ENCODE peak calls at places on chromosomes 3 and 15, in ten cellular contexts. X is HL-60, G is A549, W is GM13977, M is upper lobe of left lung, A is heart left ventricle, I is Peyer's patch, K is sigmoid colon, L is psoas muscle, E is GM10248. F is an unnamed sample.

GRCh38 chr15:55267401-55268053 is 22.1 kb downstream of the RAB27A start:
- DNase-seq in W (no peak), L (peak), E (peak), I (peak), X (no peak), K (no peak), M (peak), A (peak), G (no peak), F (no peak)

GRCh38 chr3:39143051-39143885 is 10.1 kb downstream of the CSRNP1 start:
- DNase-seq in G (no peak), I (no peak), X (no peak), E (no peak), M (peak), L (peak), K (peak), A (no peak), W (no peak), F (no peak)

GRCh38 chr3:194772241-194773000 is 86.7 kb downstream of the FAM43A start:
- DNase-seq in I (no peak), L (no peak), M (no peak), K (no peak), W (no peak), E (no peak), A (no peak), X (no peak), G (no peak), F (no peak)

GRCh38 chr3:62659660-62660059 is 215.6 kb downstream of the CADPS start:
- DNase-seq in A (no peak), M (no peak), E (no peak), K (no peak), L (no peak), X (no peak), W (no peak), G (no peak), I (no peak), F (no peak)

GRCh38 chr3:24494616-24495333 is at the start of gene THRB:
- DNase-seq in K (peak), W (peak), A (peak), X (no peak), I (peak), L (peak), G (peak), E (peak), M (peak), F (peak)

GRCh38 chr3:22361465-22361864 is 610.5 kb upstream of the ZNF385D start:
- DNase-seq in G (no peak), W (no peak), K (no peak), A (no peak), X (no peak), I (no peak), E (no peak), L (no peak), M (no peak), F (no peak)

GRCh38 chr3:85801955-85802354 is 843.2 kb downstream of the CADM2 start:
- DNase-seq in G (peak), K (no peak), M (no peak), L (no peak), W (no peak), E (no peak), I (no peak), A (no peak), X (no peak), F (no peak)

GRCh38 chr15:96270581-96271172 is 59.8 kb upstream of the NR2F2 start:
- DNase-seq in G (peak), L (no peak), E (no peak), K (no peak), X (no peak), I (no peak), M (no peak), A (no peak), W (no peak), F (no peak)

GRCh38 chr3:172530566-172530965 is 7.3 kb upstream of the TNFSF10 start:
- DNase-seq in A (no peak), L (no peak), G (no peak), M (no peak), E (no peak), W (no peak), K (no peak), X (no peak), I (no peak), F (no peak)

GRCh38 chr3:122691195-122691594 is 10.6 kb downstream of the PARP14 start:
- DNase-seq in E (peak), X (no peak), G (peak), W (peak), L (no peak), A (no peak), I (no peak), K (no peak), M (no peak), F (no peak)

GRCh38 chr3:39408493-39409372 is 2.2 kb downstream of the RPSA start:
- DNase-seq in X (peak), M (no peak), K (no peak), E (no peak), G (no peak), I (no peak), A (no peak), L (no peak), W (no peak), F (no peak)

GRCh38 chr3:150146891-150147761 is 176.4 kb upstream of the PFN2 start:
- DNase-seq in M (no peak), G (no peak), X (no peak), W (peak), L (peak), I (no peak), E (peak), A (no peak), K (peak), F (no peak)

GRCh38 chr3:58994746-58995330 is 55.0 kb downstream of the CFAP20DC start:
- DNase-seq in I (no peak), G (peak), K (no peak), E (peak), A (no peak), X (no peak), M (no peak), W (peak), L (no peak), F (no peak)

GRCh38 chr3:39065197-39065596 is 13.4 kb downstream of the WDR48 start:
- DNase-seq in E (peak), G (peak), W (peak), M (no peak), I (no peak), X (peak), K (no peak), L (no peak), A (no peak), F (no peak)

GRCh38 chr3:196085534-196085933 is 3.6 kb upstream of the TFRC start:
- DNase-seq in W (no peak), M (no peak), A (no peak), K (no peak), E (no peak), X (no peak), I (no peak), L (no peak), G (no peak), F (no peak)

GRCh38 chr3:58164199-58164879 is 46.4 kb downstream of the DNASE1L3 start:
- DNase-seq in L (no peak), W (no peak), A (peak), I (no peak), K (peak), E (no peak), G (peak), M (peak), X (no peak), F (no peak)

GRCh38 chr3:175316799-175317198 is 457.7 kb downstream of the NAALADL2 start:
- DNase-seq in K (no peak), W (no peak), I (no peak), X (no peak), M (no peak), A (no peak), G (no peak), L (no peak), E (no peak), F (no peak)

GRCh38 chr15:96333194-96334016 is 2.9 kb downstream of the NR2F2 start:
- DNase-seq in G (no peak), W (peak), I (no peak), A (peak), X (no peak), K (peak), M (peak), E (peak), L (peak), F (no peak)

GRCh38 chr3:66816110-66816761 is 181.9 kb upstream of the KBTBD8 start:
- DNase-seq in X (peak), G (peak), L (no peak), I (no peak), A (no peak), W (peak), M (no peak), E (peak), K (no peak), F (no peak)

GRCh38 chr3:42159706-42160472 is 68.7 kb downstream of the TRAK1 start:
- DNase-seq in A (peak), E (peak), L (peak), I (peak), K (peak), W (peak), X (no peak), G (peak), M (peak), F (no peak)

GRCh38 chr3:64563776-64564175 is 124.0 kb downstream of the ADAMTS9 start:
- DNase-seq in A (no peak), W (no peak), G (no peak), I (no peak), M (no peak), X (no peak), E (no peak), L (no peak), K (no peak), F (no peak)

GRCh38 chr15:60964527-60964926 is 264.6 kb downstream of the RORA start:
- DNase-seq in G (peak), I (no peak), A (no peak), L (peak), X (no peak), K (peak), E (no peak), W (no peak), M (no peak), F (no peak)

GRCh38 chr3:46812237-46812791 is 50.9 kb downstream of the MYL3 start:
- DNase-seq in I (peak), M (peak), G (peak), W (peak), K (peak), E (peak), X (peak), L (peak), A (peak), F (peak)

GRCh38 chr3:164004205-164004604 is 1074.1 kb downstream of the SI start:
- DNase-seq in K (no peak), M (peak), G (no peak), X (no peak), I (no peak), E (no peak), A (no peak), W (no peak), L (no peak), F (no peak)

GRCh38 chr15:35479423-35479822 is 66.5 kb downstream of the DPH6 start:
- DNase-seq in G (no peak), A (no peak), X (no peak), I (no peak), W (no peak), L (no peak), K (no peak), M (no peak), E (no peak), F (no peak)

GRCh38 chr3:6602329-6602728 is 258.6 kb upstream of the GRM7 start:
- DNase-seq in A (no peak), G (no peak), E (no peak), I (no peak), M (no peak), L (no peak), W (no peak), X (no peak), K (no peak), F (no peak)

GRCh38 chr3:33426630-33427341 is 13.4 kb downstream of the UBP1 start:
- DNase-seq in G (no peak), M (no peak), A (no peak), L (no peak), I (no peak), K (no peak), X (no peak), E (no peak), W (no peak), F (no peak)

GRCh38 chr15:47427463-47427862 is 289.8 kb upstream of the SEMA6D start:
- DNase-seq in E (no peak), K (no peak), X (no peak), I (no peak), M (no peak), W (no peak), G (no peak), A (no peak), L (no peak), F (no peak)

GRCh38 chr15:101578443-101578894 is 73.7 kb downstream of the TM2D3 start:
- DNase-seq in G (peak), L (no peak), K (no peak), X (peak), W (peak), E (peak), M (peak), A (peak), I (no peak), F (no peak)

GRCh38 chr3:187101184-187102072 is 37.9 kb downstream of the RPL39L start:
- DNase-seq in K (peak), E (no peak), L (peak), W (peak), I (peak), G (peak), A (peak), M (no peak), X (no peak), F (peak)

GRCh38 chr15:39493393-39494067 is 87.3 kb upstream of the THBS1 start:
- DNase-seq in G (no peak), K (no peak), I (no peak), A (no peak), X (no peak), L (no peak), W (no peak), E (no peak), M (no peak), F (no peak)

GRCh38 chr3:31364711-31365110 is 168.0 kb upstream of the STT3B start:
- DNase-seq in G (no peak), K (no peak), A (no peak), M (no peak), X (no peak), W (no peak), E (no peak), L (no peak), I (no peak), F (no peak)

GRCh38 chr3:160695906-160696305 is 18.9 kb downstream of the ARL14 start:
- DNase-seq in M (no peak), G (no peak), X (no peak), K (no peak), I (no peak), E (no peak), L (no peak), A (no peak), W (no peak), F (no peak)

GRCh38 chr15:31405200-31405929 is 78.7 kb downstream of the KLF13 start:
- DNase-seq in W (no peak), K (no peak), A (no peak), L (no peak), M (no peak), E (no peak), X (peak), I (no peak), G (peak), F (no peak)

GRCh38 chr15:67783303-67783702 is 42.0 kb upstream of the SKOR1 start:
- DNase-seq in W (peak), M (no peak), X (peak), L (no peak), G (no peak), I (peak), K (no peak), E (peak), A (no peak), F (no peak)
- TF ChIP-seq CTCF in W (peak), M (no peak), X (peak), L (no peak), G (no peak), I (peak), K (no peak), E (no peak), A (no peak), F (no peak)

GRCh38 chr3:69671082-69671952 is 67.9 kb upstream of the MITF start:
- DNase-seq in I (no peak), A (no peak), G (peak), L (no peak), W (peak), K (no peak), X (peak), M (no peak), E (peak), F (no peak)
- TF ChIP-seq CTCF in I (peak), A (peak), G (peak), L (peak), W (peak), K (peak), X (peak), M (peak), E (peak), F (peak)

DNA sequence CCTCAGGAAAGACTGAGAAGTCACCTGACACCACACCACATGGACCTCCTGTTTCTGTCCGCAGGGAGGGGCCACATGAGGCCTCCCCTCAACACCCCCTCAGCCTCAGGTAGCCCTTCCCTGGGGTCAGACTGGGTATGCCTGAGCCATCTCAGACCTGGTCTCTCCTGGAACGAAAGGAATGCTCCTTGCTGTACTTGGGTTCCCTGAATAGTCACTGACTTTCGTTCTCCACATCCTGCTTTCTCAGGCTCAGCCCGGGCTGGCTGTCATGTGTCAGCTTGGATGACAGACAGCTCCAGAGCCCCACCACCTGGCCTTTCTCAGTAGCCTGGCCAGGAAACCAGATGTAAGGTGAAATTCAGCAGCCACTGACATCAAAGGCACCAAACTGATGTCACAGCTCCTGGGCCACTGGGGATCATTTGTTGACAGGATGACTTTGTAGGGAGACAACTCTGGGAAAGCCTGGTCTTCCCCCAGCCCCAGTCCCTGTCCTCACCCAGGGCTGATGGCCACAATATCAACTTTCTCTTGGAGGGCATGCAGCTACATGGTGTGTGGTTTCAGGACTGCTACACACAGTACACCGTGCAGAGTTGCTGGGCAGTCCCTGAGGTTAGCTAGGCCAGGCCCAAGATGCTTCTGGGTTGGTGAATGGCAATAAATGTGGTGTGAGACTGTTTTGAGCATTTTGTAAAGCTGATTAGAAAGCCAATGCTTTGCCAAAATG is 141.4 kb upstream of the MRPS22 start:
- DNase-seq in K (no peak), I (no peak), X (no peak), G (peak), E (no peak), M (no peak), W (peak), L (no peak), A (no peak), F (no peak)
- TF ChIP-seq CTCF in K (peak), I (no peak), X (no peak), G (no peak), E (peak), M (no peak), W (peak), L (no peak), A (no peak), F (no peak)

DNA sequence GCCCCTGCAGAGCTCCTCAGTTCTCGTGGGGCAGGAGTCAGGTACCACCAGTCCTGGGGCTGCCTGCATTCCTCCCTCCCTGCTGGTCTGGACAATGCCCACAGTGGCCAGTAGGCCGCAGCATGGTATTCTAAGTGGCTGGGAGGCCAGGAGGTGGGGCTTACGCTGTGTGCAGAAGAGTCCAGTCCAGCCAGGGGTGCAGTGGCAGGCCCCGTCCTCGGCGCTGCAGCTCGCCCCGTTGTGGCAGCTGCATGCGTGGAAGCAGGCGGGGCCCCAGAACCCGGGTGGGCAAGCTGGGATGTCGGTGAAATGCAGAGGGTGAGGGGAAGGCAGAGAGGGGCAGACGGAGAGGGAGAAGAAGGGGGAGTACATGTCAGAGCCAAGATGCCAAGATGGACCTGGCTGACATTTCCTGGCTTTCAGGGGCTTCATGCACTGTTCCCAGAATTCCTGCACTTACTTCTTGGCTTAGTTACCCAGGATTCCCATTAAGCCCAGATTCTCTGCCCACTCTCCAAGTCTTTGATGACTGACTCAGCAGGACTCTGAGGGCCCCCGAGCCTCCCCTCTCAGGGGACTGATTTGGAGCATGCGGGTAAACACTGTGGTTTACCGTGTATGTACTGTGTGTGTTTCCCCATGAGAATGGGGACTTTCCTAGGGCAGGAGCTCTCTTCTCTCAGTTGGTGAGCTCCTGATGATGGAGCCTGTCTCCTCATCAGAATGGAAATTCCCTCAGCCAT is 47.5 kb downstream of the RAB11A start:
- DNase-seq in M (peak), X (no peak), A (no peak), G (peak), I (peak), W (peak), K (no peak), E (peak), L (peak), F (no peak)
- TF ChIP-seq CTCF in M (peak), X (no peak), A (peak), G (peak), I (no peak), W (peak), K (peak), E (peak), L (peak), F (no peak)

GRCh38 chr3:52197499-52197841 is 490 bp upstream of the ALAS1 start:
- DNase-seq in G (no peak), E (no peak), L (no peak), K (no peak), X (no peak), I (no peak), A (no peak), W (no peak), M (no peak), F (no peak)

GRCh38 chr3:52198643-52199608 is 966 bp downstream of the ALAS1 start:
- DNase-seq in G (no peak), L (no peak), K (no peak), E (no peak), I (no peak), W (no peak), X (no peak), A (no peak), M (no peak), F (no peak)

GRCh38 chr3:52196977-52197376 is 983 bp upstream of the ALAS1 start:
- DNase-seq in G (peak), X (no peak), K (no peak), I (no peak), E (no peak), M (peak), A (no peak), W (no peak), L (no peak), F (no peak)

GRCh38 chr3:52195823-52196331 is 2.1 kb upstream of the ALAS1 start:
- DNase-seq in W (no peak), L (no peak), M (no peak), I (no peak), E (no peak), K (no peak), G (no peak), X (peak), A (no peak), F (no peak)

GRCh38 chr3:52197842-52198625 is at the start of gene ALAS1:
- DNase-seq in M (peak), E (peak), I (peak), L (peak), W (peak), G (peak), X (peak), A (peak), K (peak), F (peak)
- TF ChIP-seq CTCF in M (peak), E (no peak), I (peak), L (peak), W (no peak), G (no peak), X (no peak), A (no peak), K (peak), F (no peak)

DNA sequence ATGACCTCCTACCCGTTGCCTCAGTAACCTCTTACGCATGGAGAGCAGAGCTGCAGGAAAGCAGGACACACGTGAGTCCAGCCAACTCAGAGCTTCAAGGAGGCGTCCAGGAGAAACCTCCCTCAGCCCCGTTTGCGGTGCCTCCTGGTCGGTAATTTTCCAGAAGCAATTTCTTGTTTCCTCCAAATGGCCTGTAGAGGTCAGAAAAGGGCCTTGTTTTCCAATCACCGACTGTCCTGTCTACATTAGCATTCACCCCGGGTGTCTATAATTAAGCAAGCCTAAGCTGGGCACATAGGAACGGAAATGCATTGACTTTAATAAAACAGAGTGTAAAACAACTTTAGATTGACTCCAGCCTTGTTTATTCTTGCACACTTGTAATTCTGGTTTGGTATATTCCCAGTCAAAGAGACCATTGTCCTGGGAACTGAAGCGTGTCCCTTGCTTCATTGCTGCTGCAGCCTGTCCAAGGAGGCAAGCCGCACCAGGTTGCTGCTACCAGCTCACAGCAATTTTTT is 836.2 kb downstream of the AGBL1 start:
- DNase-seq in E (no peak), A (no peak), G (peak), M (no peak), W (no peak), K (no peak), X (no peak), L (no peak), I (no peak), F (no peak)
- TF ChIP-seq CTCF in E (peak), A (peak), G (peak), M (peak), W (peak), K (peak), X (peak), L (peak), I (no peak), F (no peak)

F was measured in mesothelial cell of epicardium.